ENCODE peak calls at places on chromosome 17, in nine cellular contexts. J is GM12878, W is A549, X is transverse colon, P is SK-N-SH, R is ovary, V is upper lobe of left lung, Y is tibial nerve, I is sigmoid colon. S is an unnamed sample. For H3K4me1, the result is how much of the 10 kb centered on the place peaks cover.

GRCh38 chr17:31787857-31788570 is 71.0 kb downstream of the COPRS start:
- DNase-seq in I (peak), V (no peak), W (no peak), P (no peak), Y (no peak), R (no peak), X (peak), J (no peak), S (no peak)

GRCh38 chr17:12256380-12256995 is 235.8 kb downstream of the MAP2K4 start:
- DNase-seq in V (no peak), Y (peak), J (peak), R (peak), X (peak), P (peak), W (peak), I (peak), S (no peak)

GRCh38 chr17:50265690-50266306 is 8.5 kb upstream of the TMEM92 start:
- DNase-seq in R (peak), J (no peak), X (no peak), I (no peak), P (peak), V (no peak), W (no peak), Y (no peak), S (no peak)

GRCh38 chr17:74513987-74514631 is 17.2 kb downstream of the CD300LB start:
- DNase-seq in P (no peak), I (no peak), Y (peak), W (peak), R (no peak), V (no peak), J (peak), X (no peak), S (peak)

GRCh38 chr17:40516581-40517285 is 15.3 kb upstream of the TNS4 start:
- DNase-seq in X (peak), I (peak), V (no peak), Y (no peak), W (peak), R (peak), J (peak), P (peak), S (no peak)

GRCh38 chr17:69448431-69449102 is 34.1 kb downstream of the MAP2K6 start:
- DNase-seq in I (peak), J (no peak), X (peak), P (peak), R (peak), W (no peak), Y (peak), V (no peak), S (no peak)

GRCh38 chr17:1156864-1157263 is 22.9 kb downstream of the ABR start:
- DNase-seq in X (no peak), I (no peak), V (no peak), Y (no peak), R (no peak), W (no peak), P (no peak), J (no peak), S (no peak)

GRCh38 chr17:29154516-29155234 is 25.5 kb downstream of the MYO18A start:
- DNase-seq in P (no peak), X (no peak), Y (no peak), W (no peak), R (no peak), V (no peak), J (no peak), I (no peak), S (no peak)

GRCh38 chr17:73315481-73315880 is 3.7 kb upstream of the CDC42EP4 start:
- DNase-seq in R (no peak), V (no peak), Y (no peak), X (no peak), I (no peak), W (no peak), J (no peak), P (no peak), S (no peak)

GRCh38 chr17:80882926-80883685 is 108.5 kb upstream of the CHMP6 start:
- DNase-seq in V (no peak), Y (no peak), W (no peak), I (peak), X (no peak), P (no peak), J (no peak), R (peak), S (no peak)

GRCh38 chr17:951388-952132 is 28.0 kb downstream of the NXN start:
- DNase-seq in J (no peak), Y (no peak), X (peak), P (no peak), R (no peak), I (peak), V (peak), W (peak), S (no peak)

GRCh38 chr17:64777413-64778101 is 115.5 kb upstream of the SMURF2 start:
- DNase-seq in R (peak), P (peak), J (no peak), V (peak), I (peak), X (peak), W (no peak), Y (no peak), S (no peak)
- H3K27ac ChIP-seq in R (no peak), P (peak), J (no peak), V (peak), I (peak), X (peak), W (peak), Y (no peak), S (peak)

GRCh38 chr17:76645481-76645880 is 1.9 kb upstream of the ST6GALNAC1 start:
- DNase-seq in X (peak), P (no peak), I (no peak), R (no peak), W (no peak), Y (no peak), V (no peak), J (no peak), S (no peak)

GRCh38 chr17:76646712-76647111 is 3.2 kb upstream of the ST6GALNAC1 start:
- DNase-seq in R (no peak), J (no peak), X (no peak), I (no peak), P (no peak), V (no peak), Y (no peak), W (no peak), S (no peak)

GRCh38 chr17:76643553-76644148 is at the start of gene ST6GALNAC1:
- DNase-seq in Y (no peak), R (no peak), W (no peak), I (peak), P (no peak), X (peak), J (no peak), V (no peak), S (no peak)

GRCh38 chr17:76642994-76643393 is 563 bp downstream of the ST6GALNAC1 start:
- DNase-seq in X (no peak), P (no peak), Y (no peak), V (no peak), R (no peak), I (no peak), J (no peak), W (no peak), S (no peak)

DNA sequence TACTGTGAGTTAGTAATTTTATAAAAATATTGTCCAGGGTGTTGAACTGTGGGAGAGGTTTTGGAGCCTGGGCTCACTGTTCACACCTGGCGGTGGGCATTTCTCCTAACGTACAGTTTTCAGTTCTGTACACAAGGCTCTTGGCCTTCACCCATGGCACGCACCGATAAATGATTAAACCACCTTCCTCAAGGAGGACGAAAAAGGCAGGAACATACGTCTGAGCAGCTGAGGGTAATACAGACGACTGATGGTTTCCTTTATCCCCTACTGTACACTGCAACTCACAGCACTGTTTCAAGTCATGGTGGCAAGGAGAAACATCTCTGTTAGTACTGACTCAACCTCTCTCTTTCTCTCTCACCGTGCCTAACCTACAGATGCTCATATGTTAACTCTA is 1.4 kb upstream of the ST6GALNAC1 start:
- DNase-seq in I (peak), Y (no peak), R (no peak), J (no peak), X (peak), W (no peak), P (no peak), V (no peak), S (no peak)
- TF ChIP-seq EP300 in I (no peak), Y (no peak), R (no peak), J (no peak), X (no peak), W (no peak), P (no peak), V (no peak), S (no peak)

GRCh38 chr17:4942760-4943508 is 2.9 kb downstream of the RNF167 start:
- DNase-seq in R (no peak), Y (no peak), P (no peak), W (no peak), X (no peak), I (no peak), J (no peak), V (no peak), S (no peak)

GRCh38 chr17:4944554-4945175 is 3.7 kb downstream of the PFN1 start:
- DNase-seq in I (no peak), P (no peak), R (no peak), Y (no peak), X (no peak), V (no peak), W (no peak), J (no peak), S (no peak)

GRCh38 chr17:4945176-4945943 is 3.0 kb downstream of the PFN1 start:
- DNase-seq in R (peak), W (peak), J (peak), I (peak), X (peak), V (no peak), P (no peak), Y (peak), S (peak)

GRCh38 chr17:4945944-4946280 is 2.4 kb downstream of the PFN1 start:
- DNase-seq in W (no peak), I (no peak), R (no peak), Y (no peak), J (no peak), V (no peak), X (no peak), P (no peak), S (no peak)

GRCh38 chr17:4944163-4944553 is 4.1 kb downstream of the RNF167 start:
- DNase-seq in X (peak), R (no peak), W (no peak), Y (no peak), J (no peak), V (no peak), I (no peak), P (no peak), S (no peak)
- H3K4me1 ChIP-seq in X (under half), R (under half), W (half or more), Y (under half), J (under half), V (half or more), I (half or more), P (under half), S (half or more)

DNA sequence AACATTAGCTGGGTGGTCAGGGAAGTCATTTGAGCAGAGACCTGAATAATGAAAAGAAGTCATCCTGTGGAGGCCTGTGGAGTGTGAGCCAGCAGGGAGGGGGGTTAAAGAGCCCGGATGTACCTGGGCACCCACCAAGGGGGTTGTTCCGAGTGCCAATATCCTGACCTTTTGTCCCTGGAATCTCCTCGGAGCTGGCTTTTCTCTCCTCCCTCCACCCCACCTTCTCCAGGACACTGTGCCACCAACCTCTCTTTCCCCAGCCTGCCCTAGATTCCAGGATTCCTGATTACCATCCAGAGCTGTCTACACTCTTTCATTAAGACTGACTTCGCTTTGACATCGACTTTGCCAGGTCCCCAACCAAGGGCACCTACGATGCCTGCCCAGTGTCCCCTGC is 6.3 kb downstream of the SHBG start:
- DNase-seq in R (no peak), I (no peak), J (no peak), V (no peak), Y (no peak), W (no peak), X (no peak), P (no peak), S (no peak)
- H3K27ac ChIP-seq in R (no peak), I (no peak), J (no peak), V (no peak), Y (no peak), W (no peak), X (no peak), P (no peak), S (no peak)